ENCODE peak calls at places on chromosomes 4 and X, in seven cellular contexts. O is colonic mucosa; X is stimulated activated CD4-positive, alpha-beta T cell treated with anti-CD3 and anti-CD28 coated beads, Interleukin-1b, Interleukin-23, amount 100 ng/mL, for 48 hours; K is A549; W is tibial nerve; T is astrocyte of the cerebellum; U is LHCN-M2. F is an unnamed sample.
A peak's percentile ranks its signal among the peaks of the same experiment; 100 is the strongest.

GRCh38 chr4:89108068-89108467 is 3.3 kb upstream of the TIGD2 start:
- DNase-seq in O (no peak), X (no peak), K (no peak), W (no peak), T (no peak), U (no peak), F (no peak)

GRCh38 chr4:139535228-139535851 is 20.7 kb downstream of the SETD7 start:
- DNase-seq in O (no peak), X (no peak), K (no peak), W (no peak), T (no peak), U (no peak), F (no peak)

GRCh38 chr4:129903861-129904260 is 807.9 kb downstream of the C4orf33 start:
- DNase-seq in O (no peak), X (no peak), K (no peak), W (no peak), T (no peak), U (no peak), F (no peak)

GRCh38 chr4:35166437-35166836 is 1077.9 kb downstream of the ARAP2 start:
- DNase-seq in O (no peak), X (no peak), K (no peak), W (no peak), T (no peak), U (no peak), F (no peak)

GRCh38 chrX:41677183-41677582 is 11.6 kb upstream of the GPR34 start:
- DNase-seq in O (no peak), X (no peak), K (no peak), W (no peak), T (no peak), U (no peak), F (no peak)

GRCh38 chr4:8908206-8908893 is 36.7 kb upstream of the HMX1 start:
- DNase-seq in O (no peak), X (no peak), K (no peak), W (peak; percentile 4), T (no peak), U (no peak), F (no peak)

GRCh38 chr4:52051213-52051614 is at the start of gene SPATA18:
- DNase-seq in O (peak; percentile 50), X (no peak), K (peak; percentile 19), W (no peak), T (no peak), U (no peak), F (no peak)

GRCh38 chrX:69761633-69762032 is 145.7 kb downstream of the EDA start:
- DNase-seq in O (no peak), X (no peak), K (no peak), W (no peak), T (no peak), U (no peak), F (no peak)

GRCh38 chr4:67346654-67347053 is 198.6 kb downstream of the CENPC start:
- DNase-seq in O (no peak), X (no peak), K (no peak), W (no peak), T (no peak), U (no peak), F (no peak)

GRCh38 chrX:134148293-134148692 is 88.7 kb upstream of the CCDC160 start:
- DNase-seq in O (no peak), X (no peak), K (no peak), W (no peak), T (no peak), U (peak; percentile 5), F (no peak)

GRCh38 chr4:158346576-158346975 is 136.3 kb downstream of the TMEM144 start:
- DNase-seq in O (no peak), X (no peak), K (no peak), W (no peak), T (no peak), U (no peak), F (no peak)

GRCh38 chr4:8128096-8128856 is 30.3 kb downstream of the ABLIM2 start:
- DNase-seq in O (no peak), X (no peak), K (no peak), W (no peak), T (no peak), U (no peak), F (no peak)

GRCh38 chr4:87465739-87466366 is 43.5 kb downstream of the NUDT9 start:
- DNase-seq in O (no peak), X (no peak), K (peak; percentile 6), W (no peak), T (peak; percentile 44), U (peak; percentile 53), F (no peak)

GRCh38 chrX:135520022-135520552 is 373 bp upstream of the INTS6L start:
- DNase-seq in O (no peak), X (no peak), K (no peak), W (no peak), T (peak; percentile 24), U (no peak), F (no peak)

GRCh38 chr4:133287396-133287795 is 138.3 kb downstream of the PCDH10 start:
- DNase-seq in O (no peak), X (no peak), K (no peak), W (no peak), T (no peak), U (no peak), F (no peak)

GRCh38 chr4:77043507-77044131 is 32.2 kb downstream of the CCNI start:
- DNase-seq in O (no peak), X (no peak), K (no peak), W (no peak), T (no peak), U (no peak), F (no peak)

GRCh38 chr4:8067945-8068894 is 90.4 kb downstream of the ABLIM2 start:
- DNase-seq in O (no peak), X (no peak), K (no peak), W (no peak), T (no peak), U (no peak), F (no peak)